ENCODE peak calls at places on chromosomes 13 and 19, in four cellular contexts. T, L, D and E are unnamed samples.
A peak's percentile ranks its signal among the peaks of the same experiment; 100 is the strongest.

GRCh38 chr19:43395561-43395960 is 19.1 kb upstream of the TEX101 start:
- DNase-seq in T (no peak), L (no peak), D (no peak), E (no peak)

GRCh38 chr19:2032296-2032941 is 16.9 kb upstream of the BTBD2 start:
- DNase-seq in T (peak; percentile 84), D (no peak), L (peak; percentile 55), E (no peak)

GRCh38 chr13:84433024-84433423 is 550.8 kb upstream of the SLITRK1 start:
- DNase-seq in T (no peak), L (no peak), D (no peak), E (no peak)

GRCh38 chr13:89577301-89577700 is 1770.2 kb upstream of the MIR17HG start:
- DNase-seq in L (no peak), T (no peak), D (no peak), E (no peak)

GRCh38 chr13:63156816-63157215 is 1741.2 kb upstream of the PCDH20 start:
- DNase-seq in D (no peak), L (no peak), T (no peak), E (no peak)

GRCh38 chr19:30649934-30650614 is 277.9 kb downstream of the ZNF536 start:
- DNase-seq in D (peak; percentile 57), T (peak; percentile 46), L (peak; percentile 54), E (peak; percentile 18)

GRCh38 chr13:31797154-31797775 is 57.9 kb downstream of the RXFP2 start:
- DNase-seq in L (no peak), D (peak; percentile 3), T (peak; percentile 8), E (no peak)

GRCh38 chr19:44869728-44870470 is 21.2 kb upstream of the TOMM40 start:
- DNase-seq in D (no peak), T (no peak), L (no peak), E (no peak)

GRCh38 chr13:65553328-65553727 is 1676.8 kb downstream of the PCDH9 start:
- DNase-seq in L (no peak), D (no peak), T (no peak), E (no peak)

GRCh38 chr19:46718157-46718933 is 1.4 kb upstream of the PRKD2 start:
- DNase-seq in L (peak; percentile 61), D (no peak), T (no peak), E (no peak)

GRCh38 chr13:43285891-43286602 is 262.7 kb downstream of the DNAJC15 start:
- DNase-seq in D (no peak), T (no peak), L (no peak), E (no peak)

GRCh38 chr19:2841858-2842574 is 741 bp downstream of the ZNF555 start:
- DNase-seq in D (no peak), T (no peak), L (peak; percentile 56), E (no peak)

GRCh38 chr19:2982983-2983350 is 5.6 kb downstream of the TLE6 start:
- DNase-seq in D (no peak), L (no peak), T (no peak), E (no peak)

GRCh38 chr13:28528848-28529247 is 33.9 kb upstream of the FLT1 start:
- DNase-seq in L (no peak), T (no peak), D (no peak), E (no peak)

GRCh38 chr19:43575955-43576451 is 402 bp downstream of the PINLYP start:
- DNase-seq in D (no peak), L (no peak), T (no peak), E (no peak)

GRCh38 chr19:1746401-1747284 is 6.7 kb upstream of the ONECUT3 start:
- DNase-seq in D (no peak), L (peak; percentile 65), T (peak; percentile 48), E (no peak)

GRCh38 chr13:98500963-98501421 is 75.9 kb downstream of the STK24 start:
- DNase-seq in L (no peak), T (no peak), D (no peak), E (no peak)
- TF ChIP-seq YY1 in L (no peak), T (no peak), D (no peak), E (no peak)

DNA sequence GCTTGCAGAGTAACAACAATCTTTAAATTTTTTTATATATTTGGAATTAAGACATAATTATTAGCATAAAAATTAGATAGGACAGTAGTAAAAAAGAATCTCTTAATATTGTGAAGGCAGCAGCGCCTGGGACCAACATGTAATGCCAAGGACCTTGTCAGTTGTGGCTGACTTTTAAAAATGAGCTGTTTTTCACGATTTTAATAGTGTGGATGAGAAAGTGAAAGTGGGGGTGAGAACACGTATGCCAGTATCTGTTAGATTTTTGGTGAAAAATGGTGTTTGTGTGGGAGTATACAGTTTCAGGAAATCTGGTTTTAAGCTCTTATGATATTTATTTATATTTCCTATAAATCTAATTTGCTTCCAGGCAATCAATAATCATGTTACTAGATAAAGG is 125.2 kb downstream of the LMO7 start:
- DNase-seq in D (no peak), T (no peak), L (no peak), E (no peak)
- H3K4me1 ChIP-seq in D (peaks cover 51% of the 10 kb centered on the region), T (peaks cover 17% of the 10 kb centered on the region), L (no peaks in the 10 kb centered on the region), E (no peaks in the 10 kb centered on the region)

DNA sequence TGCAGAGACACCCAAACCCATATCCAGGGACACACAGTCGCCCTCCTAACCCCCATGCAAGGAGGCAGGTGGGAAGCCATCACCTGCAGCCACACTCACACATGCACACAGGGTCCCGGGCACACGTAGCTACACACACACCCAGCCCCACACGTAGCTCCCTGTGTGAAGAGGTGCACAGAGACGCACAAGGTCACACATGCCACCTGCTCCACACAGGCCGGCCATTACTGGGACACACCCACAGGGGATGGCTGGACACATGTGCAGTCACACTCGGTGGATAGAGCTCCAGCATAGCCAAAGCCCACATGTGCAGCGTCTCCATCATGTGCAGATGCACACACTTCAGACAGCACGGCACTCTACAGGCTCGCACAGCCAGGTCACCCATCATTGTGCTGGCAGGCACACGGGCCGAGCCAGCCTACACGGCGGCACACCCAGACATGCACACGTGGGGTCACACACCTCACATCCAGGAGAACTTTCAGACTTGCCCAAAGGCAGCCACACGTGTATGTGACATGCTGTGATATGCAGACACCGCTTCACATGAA is 1.1 kb downstream of the ZNF835 start:
- DNase-seq in L (no peak), T (no peak), D (no peak), E (no peak)
- H3K4me3 ChIP-seq in L (no peak overlapping the region), T (no peak overlapping the region), D (no peak overlapping the region), E (peak overlapping the region; percentile 71)

GRCh38 chr19:11226716-11227166 is 12.7 kb upstream of the ANGPTL8 start:
- DNase-seq in D (no peak), L (no peak), T (no peak), E (no peak)

GRCh38 chr19:11225172-11225571 is 14.2 kb upstream of the ANGPTL8 start:
- DNase-seq in T (no peak), L (no peak), D (no peak), E (no peak)

GRCh38 chr19:11225815-11226214 is 13.6 kb upstream of the ANGPTL8 start:
- DNase-seq in L (no peak), D (no peak), T (no peak), E (no peak)

GRCh38 chr19:11224429-11224828 is 15.0 kb upstream of the ANGPTL8 start:
- DNase-seq in L (no peak), T (no peak), D (no peak), E (no peak)

GRCh38 chr19:11227201-11227886 is 12.1 kb upstream of the ANGPTL8 start:
- DNase-seq in L (peak; percentile 94), D (peak; percentile 27), T (peak; percentile 62), E (peak; percentile 72)
- TF ChIP-seq YY1 in L (no peak), D (no peak), T (no peak), E (no peak)

GRCh38 chr13:51153527-51153926 is 42.5 kb upstream of the C13orf42 start:
- DNase-seq in D (no peak), L (peak; percentile 40), T (no peak), E (no peak)

GRCh38 chr13:51158923-51159322 is 47.8 kb upstream of the C13orf42 start:
- DNase-seq in T (no peak), D (no peak), L (peak; percentile 30), E (no peak)

GRCh38 chr13:51156666-51157065 is 45.6 kb upstream of the C13orf42 start:
- DNase-seq in L (peak; percentile 37), T (no peak), D (no peak), E (no peak)

GRCh38 chr13:51154029-51154555 is 43.0 kb upstream of the C13orf42 start:
- DNase-seq in D (no peak), L (peak; percentile 31), T (no peak), E (no peak)

GRCh38 chr13:51158365-51158764 is 47.3 kb upstream of the C13orf42 start:
- DNase-seq in T (no peak), L (peak; percentile 47), D (peak; percentile 12), E (no peak)
- H3K4me1 ChIP-seq in T (no peaks in the 10 kb centered on the region), L (peaks cover 23% of the 10 kb centered on the region), D (no peaks in the 10 kb centered on the region), E (no peaks in the 10 kb centered on the region)

DNA sequence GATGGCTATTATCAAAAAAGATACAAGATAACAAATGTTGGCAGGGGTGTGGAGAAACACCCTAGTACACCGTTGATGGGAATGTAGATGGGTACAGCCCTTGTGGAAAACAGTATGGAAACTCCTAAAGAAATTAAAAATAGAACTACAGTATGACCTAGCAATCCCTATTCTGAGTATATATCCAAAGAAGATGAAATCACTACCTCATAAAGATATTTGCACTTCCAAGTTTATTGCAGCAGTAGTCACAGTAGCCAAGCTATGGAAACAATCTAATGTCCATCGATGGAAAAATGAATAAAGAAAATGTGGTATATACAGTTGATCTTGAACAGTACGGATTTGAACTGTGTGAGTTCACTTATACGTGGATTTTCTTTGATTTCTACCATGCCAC is 28.3 kb downstream of the TDRD3 start:
- DNase-seq in D (no peak), L (no peak), T (no peak), E (no peak)
- H3K4me3 ChIP-seq in D (no peak overlapping the region), L (no peak overlapping the region), T (no peak overlapping the region), E (no peak overlapping the region)

GRCh38 chr19:7505682-7506384 is 10.1 kb upstream of the ZNF358 start:
- DNase-seq in D (no peak), L (peak; percentile 81), T (no peak), E (no peak)
- TF ChIP-seq YY1 in D (no peak), L (no peak), T (no peak), E (no peak)

GRCh38 chr13:100519626-100520025 is 69.0 kb downstream of the GGACT start:
- DNase-seq in D (no peak), L (no peak), T (no peak), E (no peak)

GRCh38 chr13:100517135-100517534 is 71.5 kb downstream of the GGACT start:
- DNase-seq in L (no peak), T (no peak), D (peak; percentile 85), E (no peak)

GRCh38 chr13:100520936-100521765 is 67.4 kb downstream of the GGACT start:
- DNase-seq in D (no peak), L (no peak), T (no peak), E (no peak)

GRCh38 chr13:100517706-100518105 is 70.9 kb downstream of the GGACT start:
- DNase-seq in L (no peak), T (no peak), D (no peak), E (no peak)

DNA sequence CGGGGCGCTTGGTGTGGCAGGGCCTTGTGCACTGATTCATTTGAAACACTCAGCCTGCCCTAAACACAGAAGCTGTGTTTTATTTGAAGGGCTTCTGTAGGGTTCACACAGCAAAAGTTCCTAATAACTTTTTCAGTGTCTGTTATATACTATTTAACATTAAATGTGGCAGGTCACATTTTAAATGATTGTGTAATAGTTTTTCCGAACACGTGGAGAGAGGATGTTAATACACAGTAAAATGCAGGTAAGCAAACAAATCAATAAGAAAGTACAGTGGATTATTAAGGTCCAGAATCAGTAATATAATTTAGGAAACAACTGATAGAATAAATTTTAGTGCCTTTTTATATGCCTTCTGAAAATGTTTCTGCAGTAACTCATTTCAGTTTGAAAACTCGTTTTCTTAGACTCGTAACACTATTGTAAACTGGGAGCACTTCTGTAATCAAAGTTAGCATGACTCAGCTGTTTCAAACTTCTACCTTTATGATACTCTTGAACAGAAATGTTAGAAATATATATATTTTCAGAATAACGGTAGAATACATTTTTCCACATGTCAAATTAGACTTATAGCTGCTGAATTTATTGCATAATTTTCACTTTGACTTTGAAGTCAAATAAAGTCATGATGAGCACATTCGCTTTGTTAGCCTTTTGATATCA is 70.1 kb downstream of the GGACT start:
- DNase-seq in L (no peak), D (no peak), T (no peak), E (no peak)
- H3K4me1 ChIP-seq in L (peaks cover 13% of the 10 kb centered on the region), D (peaks cover 34% of the 10 kb centered on the region), T (peaks cover 10% of the 10 kb centered on the region), E (peaks cover 5% of the 10 kb centered on the region)